ENCODE peak calls at places on chromosomes 6 and 20, in five cellular contexts. One of them, this sample, is unnamed.

GRCh38 chr6:68447112-68447511 is 188.0 kb upstream of the ADGRB3 start:
- DNase-seq in skeletal muscle cell: no peak
- DNase-seq in BJ: no peak
- DNase-seq in HCEC 1CT: no peak
- DNase-seq in SW 1271: no peak
- DNase-seq in this sample: no peak

GRCh38 chr6:5599112-5599511 is 337.8 kb downstream of the FARS2 start:
- DNase-seq in skeletal muscle cell: peak
- DNase-seq in BJ: no peak
- DNase-seq in HCEC 1CT: no peak
- DNase-seq in SW 1271: no peak
- DNase-seq in this sample: no peak

GRCh38 chr6:27517928-27518787 is 45.3 kb upstream of the ZNF184 start:
- DNase-seq in skeletal muscle cell: no peak
- DNase-seq in BJ: no peak
- DNase-seq in HCEC 1CT: no peak
- DNase-seq in SW 1271: no peak
- DNase-seq in this sample: no peak

GRCh38 chr6:150830409-150831165 is 34.9 kb upstream of the MTHFD1L start:
- DNase-seq in skeletal muscle cell: no peak
- DNase-seq in BJ: peak
- DNase-seq in HCEC 1CT: no peak
- DNase-seq in SW 1271: no peak
- DNase-seq in this sample: peak

GRCh38 chr20:61886721-61887658 is 178.7 kb downstream of the TAF4 start:
- DNase-seq in skeletal muscle cell: peak
- DNase-seq in BJ: no peak
- DNase-seq in HCEC 1CT: peak
- DNase-seq in SW 1271: no peak
- DNase-seq in this sample: peak

GRCh38 chr6:139161817-139162284 is 27.0 kb downstream of the HECA start:
- DNase-seq in skeletal muscle cell: no peak
- DNase-seq in BJ: no peak
- DNase-seq in HCEC 1CT: no peak
- DNase-seq in SW 1271: no peak
- DNase-seq in this sample: no peak

GRCh38 chr20:32527447-32528055 is 57.6 kb downstream of the NOL4L start:
- DNase-seq in skeletal muscle cell: no peak
- DNase-seq in BJ: no peak
- DNase-seq in HCEC 1CT: no peak
- DNase-seq in SW 1271: no peak
- DNase-seq in this sample: no peak

GRCh38 chr6:138795809-138796469 is at the start of gene ECT2L:
- DNase-seq in skeletal muscle cell: no peak
- DNase-seq in BJ: no peak
- DNase-seq in HCEC 1CT: peak
- DNase-seq in SW 1271: no peak
- DNase-seq in this sample: peak

GRCh38 chr20:5001174-5002076 is at the start of gene SLC23A2:
- DNase-seq in skeletal muscle cell: no peak
- DNase-seq in BJ: no peak
- DNase-seq in HCEC 1CT: no peak
- DNase-seq in SW 1271: no peak
- DNase-seq in this sample: peak